ENCODE peak calls at places on chromosome 2, in four cellular contexts. One of them, this sample, is unnamed.

GRCh38 chr2:74444498-74445318 is 3.0 kb upstream of the RTKN start:
- DNase-seq in AG20443: no peak
- DNase-seq in NCI-H1092 treated with DMSO at 0.1 percent for 48 hours: no peak
- DNase-seq in astrocyte of the spinal cord: no peak
- DNase-seq in this sample: no peak

GRCh38 chr2:68799615-68800400 is 65.2 kb downstream of the ARHGAP25 start:
- DNase-seq in AG20443: no peak
- DNase-seq in NCI-H1092 treated with DMSO at 0.1 percent for 48 hours: no peak
- DNase-seq in astrocyte of the spinal cord: no peak
- DNase-seq in this sample: peak; percentile 96

GRCh38 chr2:232666051-232666805 is 30.9 kb upstream of the GIGYF2 start:
- DNase-seq in NCI-H1092 treated with DMSO at 0.1 percent for 48 hours: no peak
- DNase-seq in astrocyte of the spinal cord: no peak
- DNase-seq in AG20443: peak; percentile 11
- DNase-seq in this sample: no peak

GRCh38 chr2:174597347-174598047 is at the start of gene WIPF1:
- DNase-seq in astrocyte of the spinal cord: peak; percentile 77
- DNase-seq in AG20443: peak; percentile 45
- DNase-seq in NCI-H1092 treated with DMSO at 0.1 percent for 48 hours: no peak
- DNase-seq in this sample: peak; percentile 42

GRCh38 chr2:31219131-31219969 is 2.0 kb upstream of the CAPN14 start:
- DNase-seq in astrocyte of the spinal cord: no peak
- DNase-seq in AG20443: no peak
- DNase-seq in NCI-H1092 treated with DMSO at 0.1 percent for 48 hours: no peak
- DNase-seq in this sample: no peak

GRCh38 chr2:15472133-15472532 is 89.0 kb downstream of the NBAS start:
- DNase-seq in astrocyte of the spinal cord: no peak
- DNase-seq in AG20443: no peak
- DNase-seq in NCI-H1092 treated with DMSO at 0.1 percent for 48 hours: no peak
- DNase-seq in this sample: no peak

GRCh38 chr2:69686855-69687254 is 43.3 kb upstream of the AAK1 start:
- DNase-seq in astrocyte of the spinal cord: no peak
- DNase-seq in NCI-H1092 treated with DMSO at 0.1 percent for 48 hours: no peak
- DNase-seq in AG20443: no peak
- DNase-seq in this sample: no peak

GRCh38 chr2:205293559-205293958 is 388.7 kb upstream of the NRP2 start:
- DNase-seq in astrocyte of the spinal cord: no peak
- DNase-seq in AG20443: no peak
- DNase-seq in NCI-H1092 treated with DMSO at 0.1 percent for 48 hours: no peak
- DNase-seq in this sample: no peak

GRCh38 chr2:207408086-207408794 is 121.5 kb upstream of the CREB1 start:
- DNase-seq in AG20443: peak; percentile 24
- DNase-seq in astrocyte of the spinal cord: peak; percentile 32
- DNase-seq in NCI-H1092 treated with DMSO at 0.1 percent for 48 hours: peak; percentile 96
- DNase-seq in this sample: peak; percentile 88

GRCh38 chr2:10208736-10209135 is 86.2 kb downstream of the RRM2 start:
- DNase-seq in astrocyte of the spinal cord: no peak
- DNase-seq in AG20443: no peak
- DNase-seq in NCI-H1092 treated with DMSO at 0.1 percent for 48 hours: no peak
- DNase-seq in this sample: peak; percentile 29